ENCODE peak calls at places on chromosome 9, in four cellular contexts. One of them, this sample, is unnamed.

GRCh38 chr9:126379661-126380365 is 53.2 kb downstream of the MVB12B start:
- DNase-seq in HFFc6: peak; percentile 8
- DNase-seq in cardiac muscle cell: no peak
- DNase-seq in AG10803: no peak
- DNase-seq in this sample: no peak

GRCh38 chr9:116589392-116590354 is 97.4 kb upstream of the TRIM32 start:
- DNase-seq in cardiac muscle cell: peak; percentile 72
- DNase-seq in AG10803: peak; percentile 50
- DNase-seq in HFFc6: peak; percentile 84
- DNase-seq in this sample: peak; percentile 17

GRCh38 chr9:93588641-93589609 is 12.5 kb downstream of the PHF2 start:
- DNase-seq in cardiac muscle cell: no peak
- DNase-seq in AG10803: peak; percentile 35
- DNase-seq in HFFc6: no peak
- DNase-seq in this sample: no peak

GRCh38 chr9:76835571-76836283 is 70.2 kb downstream of the PRUNE2 start:
- DNase-seq in AG10803: peak; percentile 92
- DNase-seq in HFFc6: peak; percentile 47
- DNase-seq in cardiac muscle cell: peak; percentile 92
- DNase-seq in this sample: no peak

GRCh38 chr9:125239631-125240597 is 1.2 kb downstream of the HSPA5 start:
- DNase-seq in AG10803: no peak
- DNase-seq in HFFc6: no peak
- DNase-seq in cardiac muscle cell: no peak
- DNase-seq in this sample: no peak

GRCh38 chr9:117548556-117548955 is 133.7 kb upstream of the ASTN2 start:
- DNase-seq in HFFc6: no peak
- DNase-seq in AG10803: no peak
- DNase-seq in cardiac muscle cell: no peak
- DNase-seq in this sample: no peak

GRCh38 chr9:38017149-38017884 is 51.7 kb downstream of the SHB start:
- DNase-seq in cardiac muscle cell: peak; percentile 59
- DNase-seq in AG10803: peak; percentile 92
- DNase-seq in HFFc6: peak; percentile 63
- DNase-seq in this sample: peak; percentile 62

GRCh38 chr9:114278881-114279570 is 43.9 kb upstream of the ORM1 start:
- DNase-seq in HFFc6: peak; percentile 70
- DNase-seq in AG10803: peak; percentile 65
- DNase-seq in cardiac muscle cell: peak; percentile 47
- DNase-seq in this sample: no peak

GRCh38 chr9:17024129-17024528 is 110.7 kb upstream of the CNTLN start:
- DNase-seq in HFFc6: no peak
- DNase-seq in cardiac muscle cell: no peak
- DNase-seq in AG10803: no peak
- DNase-seq in this sample: no peak

GRCh38 chr9:134660407-134660806 is 18.8 kb downstream of the COL5A1 start:
- DNase-seq in AG10803: no peak
- DNase-seq in HFFc6: no peak
- DNase-seq in cardiac muscle cell: peak; percentile 41
- DNase-seq in this sample: peak; percentile 25

GRCh38 chr9:26310294-26310693 is 582.3 kb downstream of the CAAP1 start:
- DNase-seq in cardiac muscle cell: peak; percentile 18
- DNase-seq in AG10803: peak; percentile 30
- DNase-seq in HFFc6: no peak
- DNase-seq in this sample: no peak

GRCh38 chr9:93593144-93593655 is 16.8 kb downstream of the PHF2 start:
- DNase-seq in AG10803: peak; percentile 50
- DNase-seq in HFFc6: no peak
- DNase-seq in cardiac muscle cell: no peak
- DNase-seq in this sample: no peak

GRCh38 chr9:69554945-69555344 is 117.2 kb downstream of the APBA1 start:
- DNase-seq in HFFc6: peak; percentile 63
- DNase-seq in cardiac muscle cell: peak; percentile 97
- DNase-seq in AG10803: peak; percentile 58
- DNase-seq in this sample: no peak

GRCh38 chr9:81535542-81536241 is 153.7 kb downstream of the TLE1 start:
- DNase-seq in cardiac muscle cell: peak; percentile 84
- DNase-seq in AG10803: peak; percentile 16
- DNase-seq in HFFc6: no peak
- DNase-seq in this sample: no peak

GRCh38 chr9:121992571-121993212 is 100.4 kb downstream of the TTLL11 start:
- DNase-seq in cardiac muscle cell: peak; percentile 84
- DNase-seq in HFFc6: peak; percentile 66
- DNase-seq in AG10803: peak; percentile 76
- DNase-seq in this sample: peak; percentile 51

GRCh38 chr9:4985376-4986266 is 549 bp downstream of the JAK2 start:
- DNase-seq in HFFc6: peak; percentile 28
- DNase-seq in cardiac muscle cell: peak; percentile 49
- DNase-seq in AG10803: peak; percentile 36
- DNase-seq in this sample: peak; percentile 49

GRCh38 chr9:3922846-3923245 is 377.0 kb downstream of the GLIS3 start:
- DNase-seq in AG10803: no peak
- DNase-seq in cardiac muscle cell: no peak
- DNase-seq in HFFc6: no peak
- DNase-seq in this sample: no peak

GRCh38 chr9:72589684-72590555 is 68.5 kb downstream of the TMC1 start:
- DNase-seq in AG10803: peak; percentile 54
- DNase-seq in cardiac muscle cell: peak; percentile 35
- DNase-seq in HFFc6: no peak
- DNase-seq in this sample: no peak

GRCh38 chr9:134545213-134546211 is 96.1 kb upstream of the COL5A1 start:
- DNase-seq in cardiac muscle cell: peak; percentile 84
- DNase-seq in AG10803: peak; percentile 96
- DNase-seq in HFFc6: peak; percentile 58
- DNase-seq in this sample: no peak

GRCh38 chr9:21974542-21975409 is 19.4 kb downstream of the CDKN2A start:
- DNase-seq in HFFc6: peak; percentile 44
- DNase-seq in cardiac muscle cell: peak; percentile 30
- DNase-seq in AG10803: peak; percentile 47
- DNase-seq in this sample: peak; percentile 75

GRCh38 chr9:98129451-98129881 is 10.4 kb upstream of the TRIM14 start:
- DNase-seq in HFFc6: no peak
- DNase-seq in AG10803: no peak
- DNase-seq in cardiac muscle cell: no peak
- DNase-seq in this sample: no peak

GRCh38 chr9:96230002-96230401 is 72.0 kb downstream of the HSD17B3 start:
- DNase-seq in HFFc6: no peak
- DNase-seq in AG10803: no peak
- DNase-seq in cardiac muscle cell: no peak
- DNase-seq in this sample: no peak
- TF ChIP-seq CTCF in HFFc6: no peak
- TF ChIP-seq CTCF in AG10803: no peak
- TF ChIP-seq CTCF in cardiac muscle cell: no peak
- TF ChIP-seq CTCF in this sample: no peak

GRCh38 chr9:35225677-35226076 is 63.9 kb downstream of the UNC13B start:
- DNase-seq in cardiac muscle cell: no peak
- DNase-seq in HFFc6: no peak
- DNase-seq in AG10803: no peak
- DNase-seq in this sample: no peak

GRCh38 chr9:35226685-35227084 is 64.9 kb downstream of the UNC13B start:
- DNase-seq in AG10803: no peak
- DNase-seq in cardiac muscle cell: no peak
- DNase-seq in HFFc6: no peak
- DNase-seq in this sample: no peak

GRCh38 chr9:35227283-35227682 is 65.5 kb downstream of the UNC13B start:
- DNase-seq in AG10803: no peak
- DNase-seq in cardiac muscle cell: peak; percentile 2
- DNase-seq in HFFc6: no peak
- DNase-seq in this sample: no peak

GRCh38 chr9:35229779-35230143 is 68.0 kb downstream of the UNC13B start:
- DNase-seq in cardiac muscle cell: no peak
- DNase-seq in HFFc6: no peak
- DNase-seq in AG10803: no peak
- DNase-seq in this sample: no peak

DNA sequence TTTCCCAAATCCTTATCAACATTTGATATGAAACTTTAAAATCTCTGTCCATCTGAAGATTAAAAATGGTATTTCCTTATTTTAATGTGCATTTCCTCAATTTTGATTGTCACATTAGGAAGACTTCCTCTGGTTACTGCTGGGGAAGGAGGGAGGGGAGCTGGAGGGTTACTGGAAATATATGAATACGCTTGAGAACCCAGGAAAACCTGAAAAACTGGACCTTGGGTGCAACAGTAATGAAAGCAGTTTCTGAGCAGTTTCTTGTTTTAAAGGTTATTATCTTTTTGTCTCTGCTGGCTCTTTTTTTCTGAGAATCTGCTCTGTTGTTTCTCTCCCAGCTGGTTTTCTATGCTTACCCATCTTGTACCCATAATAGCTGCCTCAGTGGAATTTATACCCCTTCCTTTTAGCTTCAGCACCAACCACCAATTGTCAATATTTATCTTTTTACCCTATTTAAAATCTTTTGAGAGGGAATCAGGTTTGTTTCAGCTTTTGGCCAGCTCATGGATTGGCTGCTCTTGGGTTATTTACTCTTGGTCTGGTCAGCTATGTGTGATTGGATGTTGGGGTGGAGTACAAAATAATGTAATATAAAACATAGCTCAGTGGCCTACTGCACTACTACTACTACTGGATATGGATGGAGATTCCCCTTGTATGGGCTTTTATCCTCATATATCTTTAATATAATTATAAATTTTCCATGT is 67.4 kb downstream of the UNC13B start:
- DNase-seq in cardiac muscle cell: no peak
- DNase-seq in HFFc6: no peak
- DNase-seq in AG10803: no peak
- DNase-seq in this sample: no peak
- TF ChIP-seq CTCF in cardiac muscle cell: no peak
- TF ChIP-seq CTCF in HFFc6: no peak
- TF ChIP-seq CTCF in AG10803: no peak
- TF ChIP-seq CTCF in this sample: no peak

DNA sequence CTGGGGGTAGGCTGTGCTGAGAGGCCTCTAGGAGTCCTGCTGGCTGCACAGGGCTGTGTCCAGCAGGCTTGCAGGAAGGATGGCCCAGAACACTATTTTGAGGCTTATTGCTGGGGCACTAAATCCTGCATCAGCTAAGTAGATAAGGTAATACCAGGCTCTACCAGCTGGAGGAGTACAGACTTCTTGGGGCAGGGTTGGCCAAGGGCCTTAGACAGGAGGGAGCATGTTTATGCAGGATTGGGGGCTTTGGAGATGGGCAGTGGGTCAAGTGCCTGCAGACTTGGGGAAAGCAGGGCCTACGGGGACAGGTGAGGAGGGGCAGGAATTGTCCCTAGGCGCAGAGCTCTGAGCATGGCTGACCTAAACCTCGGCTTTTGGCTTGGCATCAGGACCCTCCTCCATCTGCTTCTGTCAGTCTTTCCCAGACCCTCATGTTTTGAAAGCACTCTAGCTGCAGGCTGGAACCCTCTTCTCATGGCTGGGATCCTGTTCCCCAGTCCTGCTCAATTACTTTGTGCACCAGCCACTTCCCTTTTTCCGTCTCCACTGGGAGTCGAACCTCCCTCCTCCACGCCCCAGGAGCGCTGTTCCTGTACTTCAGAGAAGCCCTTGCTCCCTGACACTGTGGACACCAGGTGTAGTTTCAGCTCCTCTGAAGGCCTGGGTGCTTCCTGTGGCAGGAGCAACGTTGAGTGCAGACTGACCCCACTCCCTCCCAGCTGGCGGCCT is 61.0 kb upstream of the SPTLC1 start:
- DNase-seq in HFFc6: no peak
- DNase-seq in cardiac muscle cell: no peak
- DNase-seq in AG10803: peak; percentile 4
- DNase-seq in this sample: no peak
- TF ChIP-seq CTCF in HFFc6: peak; percentile 69
- TF ChIP-seq CTCF in cardiac muscle cell: peak; percentile 31
- TF ChIP-seq CTCF in AG10803: peak; percentile 38
- TF ChIP-seq CTCF in this sample: no peak

GRCh38 chr9:132725306-132725705 is 55.0 kb downstream of the GTF3C4 start:
- DNase-seq in HFFc6: no peak
- DNase-seq in AG10803: no peak
- DNase-seq in cardiac muscle cell: no peak
- DNase-seq in this sample: no peak

GRCh38 chr9:132723809-132724208 is 53.5 kb downstream of the GTF3C4 start:
- DNase-seq in HFFc6: no peak
- DNase-seq in AG10803: no peak
- DNase-seq in cardiac muscle cell: no peak
- DNase-seq in this sample: no peak

GRCh38 chr9:132722564-132723065 is 52.4 kb downstream of the GTF3C4 start:
- DNase-seq in AG10803: no peak
- DNase-seq in cardiac muscle cell: no peak
- DNase-seq in HFFc6: no peak
- DNase-seq in this sample: no peak

GRCh38 chr9:132717326-132717945 is 47.2 kb downstream of the GTF3C4 start:
- DNase-seq in cardiac muscle cell: no peak
- DNase-seq in HFFc6: no peak
- DNase-seq in AG10803: no peak
- DNase-seq in this sample: no peak

DNA sequence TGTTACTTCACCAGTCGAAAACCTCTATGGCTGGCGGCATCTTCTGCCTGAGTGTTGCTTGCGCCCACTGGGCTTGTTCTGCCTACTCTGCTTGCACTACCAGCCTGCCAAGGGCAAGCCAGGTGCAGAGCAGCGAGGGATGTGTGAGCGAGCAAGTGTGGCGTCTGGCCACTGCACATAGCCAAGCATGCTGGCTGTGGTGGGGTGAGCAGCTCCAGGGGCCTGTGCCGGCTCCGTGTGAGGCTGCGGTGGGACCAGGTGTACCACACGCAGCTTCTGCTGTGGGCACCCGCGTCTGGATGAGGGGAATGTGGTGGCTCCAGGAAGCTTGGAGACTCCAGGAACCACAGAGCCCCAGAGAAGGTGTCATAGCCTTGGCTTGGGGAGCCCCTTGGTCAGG is 51.4 kb downstream of the GTF3C4 start:
- DNase-seq in cardiac muscle cell: no peak
- DNase-seq in AG10803: no peak
- DNase-seq in HFFc6: no peak
- DNase-seq in this sample: no peak
- TF ChIP-seq CTCF in cardiac muscle cell: no peak
- TF ChIP-seq CTCF in AG10803: no peak
- TF ChIP-seq CTCF in HFFc6: no peak
- TF ChIP-seq CTCF in this sample: no peak

GRCh38 chr9:35195683-35196082 is 33.9 kb downstream of the UNC13B start:
- DNase-seq in cardiac muscle cell: no peak
- DNase-seq in HFFc6: peak; percentile 21
- DNase-seq in AG10803: peak; percentile 21
- DNase-seq in this sample: no peak

GRCh38 chr9:35198191-35198590 is 36.4 kb downstream of the UNC13B start:
- DNase-seq in cardiac muscle cell: no peak
- DNase-seq in HFFc6: no peak
- DNase-seq in AG10803: no peak
- DNase-seq in this sample: no peak

GRCh38 chr9:35191105-35191504 is 29.3 kb downstream of the UNC13B start:
- DNase-seq in cardiac muscle cell: no peak
- DNase-seq in AG10803: no peak
- DNase-seq in HFFc6: no peak
- DNase-seq in this sample: no peak

GRCh38 chr9:35193762-35194161 is 32.0 kb downstream of the UNC13B start:
- DNase-seq in cardiac muscle cell: no peak
- DNase-seq in HFFc6: no peak
- DNase-seq in AG10803: no peak
- DNase-seq in this sample: no peak
- TF ChIP-seq CTCF in cardiac muscle cell: no peak
- TF ChIP-seq CTCF in HFFc6: peak; percentile 32
- TF ChIP-seq CTCF in AG10803: no peak
- TF ChIP-seq CTCF in this sample: no peak

This sample was measured in nephron progenitor cell.